ENCODE peak calls at places on chromosomes 6 and 20, in ten cellular contexts. U is pancreas, X is A549, W is natural killer cell, P is fibroblast of the aortic adventitia, A is B cell, H is fibroblast of mammary gland, L is neural crest cell, F is BE2C, C is AG04450. V is an unnamed sample.

GRCh38 chr6:89924231-89924630 is 30.0 kb downstream of the GJA10 start:
- DNase-seq in C (no peak), U (no peak), H (no peak), X (no peak), A (no peak), L (no peak), W (no peak), F (no peak), P (no peak), V (no peak)

GRCh38 chr20:53387983-53388675 is 205.5 kb downstream of the ZNF217 start:
- DNase-seq in H (no peak), P (no peak), A (no peak), X (no peak), C (no peak), U (no peak), L (no peak), W (no peak), F (no peak), V (no peak)

GRCh38 chr6:132365319-132365907 is 35.9 kb downstream of the MOXD1 start:
- DNase-seq in H (no peak), A (no peak), W (no peak), F (peak), C (no peak), X (no peak), L (no peak), U (no peak), P (no peak), V (no peak)

GRCh38 chr20:40637176-40637575 is 51.9 kb downstream of the MAFB start:
- DNase-seq in H (no peak), X (no peak), P (no peak), U (no peak), W (no peak), L (no peak), F (no peak), A (no peak), C (no peak), V (no peak)

GRCh38 chr6:144768676-144769599 is 483.8 kb downstream of the UTRN start:
- DNase-seq in C (no peak), W (no peak), A (no peak), U (peak), H (peak), P (no peak), L (no peak), F (no peak), X (no peak), V (no peak)

GRCh38 chr6:72588155-72588554 is 33.7 kb upstream of the KCNQ5 start:
- DNase-seq in W (no peak), P (no peak), F (no peak), C (no peak), X (no peak), U (no peak), H (no peak), A (no peak), L (no peak), V (no peak)

GRCh38 chr6:12051861-12052368 is 39.8 kb downstream of the HIVEP1 start:
- DNase-seq in L (no peak), A (peak), F (no peak), C (peak), U (no peak), W (no peak), P (no peak), X (no peak), H (no peak), V (peak)

GRCh38 chr20:36865076-36865860 is 10.7 kb upstream of the TLDC2 start:
- DNase-seq in W (no peak), L (no peak), U (no peak), C (no peak), A (no peak), F (no peak), P (no peak), X (no peak), H (no peak), V (no peak)

GRCh38 chr6:31888281-31889258 is 8.9 kb downstream of the EHMT2 start:
- DNase-seq in P (no peak), A (peak), H (no peak), U (peak), L (peak), W (no peak), C (no peak), F (peak), X (no peak), V (no peak)

GRCh38 chr6:16343593-16343992 is 105.2 kb downstream of the GMPR start:
- DNase-seq in L (no peak), X (no peak), F (no peak), U (no peak), P (no peak), A (no peak), C (no peak), W (no peak), H (no peak), V (no peak)

GRCh38 chr6:154071711-154072110 is 32.7 kb downstream of the OPRM1 start:
- DNase-seq in H (no peak), X (no peak), C (no peak), A (no peak), F (no peak), P (no peak), W (no peak), L (no peak), U (no peak), V (no peak)

GRCh38 chr6:63634630-63635029 is 972 bp upstream of the PHF3 start:
- DNase-seq in W (no peak), A (no peak), X (no peak), H (no peak), P (no peak), L (no peak), C (no peak), F (no peak), U (no peak), V (no peak)

GRCh38 chr20:59598625-59599310 is 5.6 kb upstream of the PHACTR3 start:
- DNase-seq in X (peak), C (no peak), A (no peak), F (peak), U (peak), W (no peak), P (peak), H (peak), L (peak), V (peak)

GRCh38 chr6:41622210-41622990 is 15.9 kb upstream of the MDFI start:
- DNase-seq in U (no peak), X (no peak), H (no peak), P (no peak), W (no peak), A (no peak), L (no peak), C (no peak), F (no peak), V (no peak)

GRCh38 chr6:52310932-52311331 is 26.4 kb upstream of the MCM3 start:
- DNase-seq in L (no peak), P (no peak), F (no peak), C (no peak), W (no peak), A (no peak), X (no peak), H (no peak), U (no peak), V (peak)

GRCh38 chr6:134097114-134097707 is 44.8 kb upstream of the SLC2A12 start:
- DNase-seq in W (peak), P (peak), U (peak), A (peak), X (peak), H (peak), F (peak), L (peak), C (peak), V (peak)
- TF ChIP-seq CTCF in W (peak), P (peak), U (peak), A (peak), X (peak), H (peak), F (peak), L (peak), C (peak), V (peak)

GRCh38 chr6:148528292-148528691 is 185.7 kb downstream of the SASH1 start:
- DNase-seq in F (no peak), U (no peak), X (no peak), C (no peak), H (no peak), L (no peak), A (no peak), W (no peak), P (peak), V (no peak)
- TF ChIP-seq CTCF in F (peak), U (no peak), X (no peak), C (peak), H (peak), L (peak), A (no peak), W (no peak), P (peak), V (no peak)

DNA sequence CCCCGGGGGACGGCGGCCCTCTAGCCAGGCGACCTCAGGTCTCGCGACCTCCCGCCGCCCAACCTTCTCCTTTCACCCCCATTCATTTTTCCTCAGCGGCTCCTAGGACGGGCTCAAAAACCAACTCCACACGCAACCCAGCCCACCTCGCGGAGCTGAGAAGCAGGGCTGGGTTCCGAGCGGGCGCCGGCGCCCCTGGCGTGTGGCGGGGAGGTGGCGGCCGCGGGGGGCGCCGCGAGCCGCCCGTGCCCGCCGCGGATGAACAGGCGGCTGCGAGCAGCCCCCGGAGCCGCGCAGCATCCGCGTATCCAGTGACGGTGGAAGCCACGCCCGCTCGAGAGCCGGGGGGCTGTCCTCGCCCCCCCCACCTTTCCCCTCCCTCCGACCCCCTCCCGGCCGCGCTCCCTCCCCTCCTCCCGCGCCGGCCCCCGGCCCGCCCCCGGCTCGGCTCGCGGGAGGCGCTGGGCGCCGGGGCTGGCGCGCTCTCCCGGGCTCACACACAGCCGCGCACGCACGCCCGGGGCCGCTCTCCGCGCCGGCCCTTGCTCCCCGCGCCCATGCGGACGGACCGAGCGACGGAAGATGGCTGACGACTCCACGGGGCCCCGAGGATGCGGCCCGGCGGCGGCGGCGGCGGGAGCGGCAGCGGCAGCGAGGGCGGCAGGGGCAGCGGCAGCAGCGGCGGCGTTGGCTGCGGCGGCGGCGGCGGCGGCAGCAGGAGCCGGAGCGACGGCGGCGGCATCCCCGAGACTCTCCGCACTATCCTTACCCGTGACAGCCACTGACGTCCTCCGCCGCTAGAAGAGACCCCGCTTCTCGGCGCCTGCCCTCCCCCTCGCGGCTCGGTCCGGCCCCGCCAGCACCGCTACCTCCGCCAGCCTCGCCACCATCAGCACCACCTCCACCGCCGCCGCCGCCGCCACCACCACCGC is at the start of gene SOBP:
- DNase-seq in L (peak), C (no peak), A (peak), H (peak), P (peak), U (peak), X (peak), W (peak), F (peak), V (no peak)
- TF ChIP-seq CTCF in L (peak), C (no peak), A (no peak), H (no peak), P (no peak), U (no peak), X (no peak), W (no peak), F (no peak), V (no peak)

DNA sequence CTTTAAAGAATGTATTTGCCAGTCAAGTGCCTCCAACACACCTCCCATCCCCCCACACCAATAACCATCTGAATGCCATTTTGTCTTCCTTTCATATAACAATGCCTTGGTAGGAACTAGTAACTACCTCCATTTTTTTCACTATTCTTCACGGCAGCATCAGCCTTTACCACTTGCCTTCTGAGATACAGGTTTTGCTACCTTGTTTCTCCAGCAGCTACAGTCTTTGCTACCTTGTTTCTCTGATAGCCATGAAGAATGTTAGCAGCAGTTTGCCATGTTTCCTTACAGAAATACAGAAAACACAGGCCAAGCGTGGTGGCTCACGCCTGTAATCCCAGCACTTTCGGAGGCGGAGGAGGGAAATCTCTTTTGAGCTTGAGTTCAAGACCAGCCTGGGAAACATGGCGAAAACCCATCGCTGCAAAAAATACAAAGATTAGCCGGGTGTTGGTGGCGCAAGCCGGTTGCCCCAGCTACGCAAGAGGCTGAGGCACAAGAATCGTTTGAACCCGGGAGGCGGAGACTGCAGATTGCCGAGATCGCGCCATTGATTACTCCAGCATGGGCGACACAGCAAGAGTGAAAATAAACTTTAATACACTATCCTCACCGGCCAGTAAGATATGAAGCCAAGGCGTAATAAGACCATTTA is 100.9 kb downstream of the HFE start:
- DNase-seq in F (peak), P (peak), H (no peak), A (no peak), W (peak), L (no peak), X (peak), C (no peak), U (no peak), V (no peak)
- TF ChIP-seq CTCF in F (no peak), P (no peak), H (no peak), A (no peak), W (no peak), L (no peak), X (no peak), C (no peak), U (no peak), V (no peak)